ENCODE peak calls at places on chromosomes 4 and X, in ten cellular contexts. A, G, Y, Z, F, C, M, S, J and P are unnamed samples.

GRCh38 chr4:2935762-2936743 is 27.2 kb downstream of the NOP14 start:
- DNase-seq in A (peak; percentile 45), G (no peak), Y (peak; percentile 21), Z (peak; percentile 60), F (peak; percentile 26), C (no peak), M (no peak), S (peak; percentile 63), J (peak; percentile 57), P (no peak)

GRCh38 chrX:63128509-63128908 is 222.6 kb downstream of the SPIN4 start:
- DNase-seq in A (no peak), G (no peak), Y (peak; percentile 22), Z (no peak), F (peak; percentile 7), C (peak; percentile 1), M (peak; percentile 4), S (peak; percentile 53), J (peak; percentile 22), P (no peak)

GRCh38 chr4:1599491-1600210 is 84.5 kb downstream of the FAM53A start:
- DNase-seq in A (peak; percentile 67), G (no peak), Y (no peak), Z (no peak), F (peak; percentile 52), C (no peak), M (no peak), S (no peak), J (no peak), P (no peak)

GRCh38 chr4:24226667-24227066 is 336.8 kb upstream of the PPARGC1A start:
- DNase-seq in A (no peak), G (no peak), Y (no peak), Z (no peak), F (no peak), C (no peak), M (peak; percentile 49), S (no peak), J (peak; percentile 76), P (no peak)

GRCh38 chr4:3193531-3194203 is 55.3 kb upstream of the MSANTD1 start:
- DNase-seq in A (no peak), G (peak; percentile 25), Y (no peak), Z (no peak), F (peak; percentile 16), C (no peak), M (no peak), S (peak; percentile 22), J (peak; percentile 25), P (no peak)

GRCh38 chr4:74742191-74742590 is 52.1 kb downstream of the BTC start:
- DNase-seq in A (no peak), G (no peak), Y (no peak), Z (no peak), F (no peak), C (no peak), M (no peak), S (no peak), J (no peak), P (no peak)

GRCh38 chr4:188171551-188171950 is 32.3 kb downstream of the TRIML1 start:
- DNase-seq in A (no peak), G (no peak), Y (no peak), Z (no peak), F (no peak), C (no peak), M (no peak), S (peak; percentile 48), J (peak; percentile 27), P (no peak)

GRCh38 chr4:22910200-22910599 is 217.5 kb downstream of the GBA3 start:
- DNase-seq in A (no peak), G (no peak), Y (no peak), Z (no peak), F (no peak), C (no peak), M (no peak), S (no peak), J (no peak), P (no peak)

GRCh38 chr4:124199755-124200154 is 512.8 kb downstream of the ANKRD50 start:
- DNase-seq in A (no peak), G (no peak), Y (no peak), Z (no peak), F (no peak), C (no peak), M (no peak), S (peak; percentile 71), J (peak; percentile 74), P (no peak)

GRCh38 chr4:176191974-176192373 is 3.4 kb downstream of the SPATA4 start:
- DNase-seq in A (no peak), G (peak; percentile 42), Y (no peak), Z (no peak), F (no peak), C (no peak), M (peak; percentile 43), S (peak; percentile 59), J (peak; percentile 71), P (no peak)

DNA sequence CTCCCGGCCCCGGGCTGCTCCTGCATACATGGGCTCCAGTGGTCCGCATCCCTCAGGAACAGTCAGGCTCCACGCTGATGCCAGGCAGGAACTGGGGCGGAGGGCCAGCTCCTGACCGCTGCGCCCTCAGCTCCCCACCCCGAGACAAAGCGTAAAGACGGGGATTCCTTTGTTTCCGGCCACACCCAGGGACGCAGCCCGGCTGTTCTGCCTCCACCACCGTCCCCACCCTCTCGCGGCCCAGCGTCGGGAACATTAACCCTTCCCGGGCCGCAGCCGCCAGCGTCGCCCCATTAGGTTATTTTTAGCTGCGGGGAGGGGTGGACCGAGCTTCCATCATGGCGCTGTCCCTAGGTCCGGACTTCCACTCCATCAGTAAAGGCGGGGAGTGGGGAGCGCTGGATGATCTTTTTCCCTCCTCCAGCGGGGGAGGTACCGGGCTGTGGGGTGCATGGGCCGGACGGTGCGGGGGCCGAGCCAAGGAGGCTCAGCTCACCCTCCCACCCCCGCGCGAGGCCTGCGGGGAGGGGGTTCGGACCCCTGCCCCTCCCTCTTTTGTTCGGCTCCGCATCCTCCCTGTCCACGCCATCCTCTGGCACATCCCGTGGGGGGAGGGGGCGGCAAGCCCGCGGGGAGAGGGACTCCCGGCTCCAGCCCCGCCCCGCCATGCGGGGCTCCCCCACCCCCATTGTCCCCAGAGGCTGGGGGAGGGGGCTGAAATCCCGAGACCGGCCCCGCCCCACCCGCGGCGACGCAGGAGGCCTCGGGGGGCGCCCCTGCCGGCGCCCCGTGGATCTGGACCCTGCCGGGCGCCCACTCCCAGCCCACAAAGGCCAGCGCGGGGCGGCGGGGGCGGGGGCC is 5.3 kb downstream of the CRMP1 start:
- DNase-seq in A (no peak), G (peak; percentile 75), Y (no peak), Z (peak; percentile 27), F (no peak), C (peak; percentile 73), M (no peak), S (no peak), J (no peak), P (no peak)
- TF ChIP-seq CTCF in A (no peak), G (no peak), Y (no peak), Z (no peak), F (no peak), C (peak; percentile 11), M (no peak), S (no peak), J (no peak), P (no peak)

DNA sequence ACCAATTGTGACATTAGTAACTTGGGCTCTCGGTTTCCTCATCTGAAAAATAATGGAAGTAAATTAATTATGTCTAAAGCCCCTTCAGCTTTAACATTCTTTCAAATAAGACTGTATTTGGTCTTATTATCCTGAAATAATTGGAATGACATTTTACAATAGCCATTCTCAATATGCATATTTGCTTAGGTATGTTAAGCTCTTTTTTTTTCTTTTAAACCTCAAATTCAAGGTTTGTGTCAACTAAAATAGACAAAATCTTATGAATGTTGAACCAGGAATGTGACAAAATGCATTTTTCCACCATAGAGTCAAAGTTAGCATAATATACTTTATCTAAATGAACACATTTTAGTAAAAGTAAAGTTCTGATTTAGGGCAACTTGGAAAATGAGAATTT is 34.4 kb upstream of the TET2 start:
- DNase-seq in A (no peak), G (no peak), Y (no peak), Z (no peak), F (no peak), C (no peak), M (no peak), S (no peak), J (no peak), P (no peak)
- TF ChIP-seq CTCF in A (no peak), G (no peak), Y (no peak), Z (no peak), F (no peak), C (no peak), M (no peak), S (no peak), J (no peak), P (no peak)

GRCh38 chr4:25862411-25863346 is at the start of gene SEL1L3:
- DNase-seq in A (peak; percentile 86), G (no peak), Y (peak; percentile 72), Z (peak; percentile 92), F (peak; percentile 67), C (peak; percentile 74), M (no peak), S (no peak), J (no peak), P (peak; percentile 62)

GRCh38 chr4:25861951-25862410 is 807 bp downstream of the SEL1L3 start:
- DNase-seq in A (peak; percentile 77), G (no peak), Y (peak; percentile 35), Z (peak; percentile 59), F (peak; percentile 73), C (peak; percentile 33), M (peak; percentile 25), S (peak; percentile 60), J (peak; percentile 32), P (peak; percentile 41)

GRCh38 chr4:25861422-25861926 is 1.3 kb downstream of the SEL1L3 start:
- DNase-seq in A (no peak), G (no peak), Y (no peak), Z (no peak), F (peak; percentile 50), C (no peak), M (no peak), S (peak; percentile 79), J (peak; percentile 28), P (no peak)

GRCh38 chr4:25863906-25864418 is 1.2 kb upstream of the SEL1L3 start:
- DNase-seq in A (no peak), G (no peak), Y (no peak), Z (no peak), F (peak; percentile 41), C (peak; percentile 34), M (no peak), S (no peak), J (no peak), P (no peak)

DNA sequence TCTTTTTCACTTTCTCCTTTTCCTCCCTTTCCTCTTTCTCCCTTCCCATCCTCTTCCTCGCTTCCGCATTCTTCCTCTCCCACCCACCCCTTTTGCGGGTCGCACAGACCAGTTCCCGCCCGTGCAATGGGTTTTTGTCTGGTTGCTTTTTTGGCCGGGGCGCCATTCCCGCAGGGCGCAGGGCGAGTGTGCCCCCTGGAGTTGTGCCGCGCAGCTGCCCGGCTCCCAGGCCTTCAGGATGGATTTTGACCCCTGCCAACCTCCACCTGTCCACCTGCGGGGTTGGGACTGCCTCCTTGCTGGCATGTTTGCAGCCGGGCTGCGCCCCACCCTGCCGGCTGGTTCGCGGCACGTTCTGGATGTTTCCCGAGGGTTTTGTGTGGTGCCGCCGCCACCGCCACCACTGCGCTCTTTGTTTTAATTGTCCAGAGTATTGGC is 578 bp upstream of the SEL1L3 start:
- DNase-seq in A (peak; percentile 78), G (no peak), Y (peak; percentile 78), Z (peak; percentile 53), F (peak; percentile 54), C (peak; percentile 35), M (no peak), S (no peak), J (no peak), P (peak; percentile 46)
- TF ChIP-seq CTCF in A (peak; percentile 18), G (no peak), Y (no peak), Z (no peak), F (peak; percentile 76), C (peak; percentile 27), M (peak; percentile 24), S (peak; percentile 24), J (no peak), P (no peak)

GRCh38 chr4:139833131-139833930 is 167.7 kb downstream of the MGST2 start:
- DNase-seq in A (no peak), G (peak; percentile 84), Y (no peak), Z (no peak), F (no peak), C (peak; percentile 16), M (no peak), S (no peak), J (no peak), P (no peak)
- TF ChIP-seq CTCF in A (no peak), G (peak; percentile 54), Y (no peak), Z (no peak), F (no peak), C (no peak), M (no peak), S (no peak), J (no peak), P (no peak)